ENCODE peak calls at places on chromosomes 13 and 19, in five cellular contexts. M is uterus, L is lower lobe of right lung, G is GM23338, R is MM.1S. Z is an unnamed sample.

GRCh38 chr13:101529419-101529818 is 76.9 kb downstream of the ITGBL1 start:
- DNase-seq in M (no peak), R (no peak), G (no peak), L (no peak), Z (no peak)

GRCh38 chr13:100362371-100362770 is 226.2 kb downstream of the GGACT start:
- DNase-seq in M (no peak), G (no peak), R (no peak), L (no peak), Z (no peak)

GRCh38 chr19:41478171-41478570 is 35.2 kb downstream of the ERICH4 start:
- DNase-seq in M (no peak), R (no peak), L (no peak), G (peak), Z (no peak)

GRCh38 chr13:27960362-27961226 is 8.5 kb downstream of the CDX2 start:
- DNase-seq in G (peak), L (peak), M (no peak), R (peak), Z (peak)

GRCh38 chr19:4474504-4475136 is 2.5 kb downstream of the HDGFL2 start:
- DNase-seq in G (peak), M (no peak), L (no peak), R (no peak), Z (no peak)

GRCh38 chr13:112055417-112056206 is 11.3 kb upstream of the SOX1 start:
- DNase-seq in M (no peak), G (peak), R (no peak), L (no peak), Z (no peak)

GRCh38 chr13:99057310-99057975 is 79.6 kb upstream of the DOCK9 start:
- DNase-seq in G (no peak), L (no peak), R (no peak), M (peak), Z (no peak)

GRCh38 chr13:87676254-87677042 is 5.3 kb downstream of the SLITRK5 start:
- DNase-seq in R (no peak), M (no peak), G (peak), L (no peak), Z (no peak)

GRCh38 chr19:13437919-13438618 is 68.2 kb downstream of the CACNA1A start:
- DNase-seq in G (no peak), M (no peak), L (no peak), R (no peak), Z (no peak)

GRCh38 chr19:6738726-6739389 is 622 bp upstream of the TRIP10 start:
- DNase-seq in G (peak), L (peak), M (peak), R (peak), Z (peak)

GRCh38 chr19:50569938-50570540 is 1.8 kb upstream of the LRRC4B start:
- DNase-seq in R (no peak), G (no peak), L (no peak), M (no peak), Z (no peak)

GRCh38 chr13:94620286-94620896 is 18.7 kb downstream of the GPR180 start:
- DNase-seq in G (peak), M (no peak), R (peak), L (no peak), Z (no peak)

GRCh38 chr13:26664942-26665341 is 95.6 kb downstream of the GPR12 start:
- DNase-seq in M (no peak), G (no peak), L (no peak), R (no peak), Z (no peak)

GRCh38 chr13:76398426-76398825 is 487.8 kb downstream of the KCTD12 start:
- DNase-seq in R (no peak), G (no peak), L (no peak), M (no peak), Z (no peak)

GRCh38 chr13:112851107-112852046 is 117.6 kb upstream of the MCF2L start:
- DNase-seq in R (no peak), L (no peak), M (no peak), G (no peak), Z (no peak)

GRCh38 chr13:40047322-40047771 is 391.9 kb downstream of the COG6 start:
- DNase-seq in G (no peak), R (no peak), M (no peak), L (no peak), Z (no peak)

GRCh38 chr19:54448037-54448773 is 794 bp upstream of the LENG8 start:
- DNase-seq in R (peak), L (peak), G (peak), M (peak), Z (peak)

GRCh38 chr19:53037101-53038097 is 7.1 kb upstream of the ERVV-2 start:
- DNase-seq in R (no peak), L (peak), G (peak), M (no peak), Z (no peak)

GRCh38 chr13:73984949-73985691 is 149.1 kb downstream of the KLF12 start:
- DNase-seq in R (no peak), L (no peak), G (peak), M (no peak), Z (no peak)

GRCh38 chr19:33554821-33555220 is 33.2 kb upstream of the PEPD start:
- DNase-seq in G (no peak), L (no peak), R (no peak), M (no peak), Z (no peak)

DNA sequence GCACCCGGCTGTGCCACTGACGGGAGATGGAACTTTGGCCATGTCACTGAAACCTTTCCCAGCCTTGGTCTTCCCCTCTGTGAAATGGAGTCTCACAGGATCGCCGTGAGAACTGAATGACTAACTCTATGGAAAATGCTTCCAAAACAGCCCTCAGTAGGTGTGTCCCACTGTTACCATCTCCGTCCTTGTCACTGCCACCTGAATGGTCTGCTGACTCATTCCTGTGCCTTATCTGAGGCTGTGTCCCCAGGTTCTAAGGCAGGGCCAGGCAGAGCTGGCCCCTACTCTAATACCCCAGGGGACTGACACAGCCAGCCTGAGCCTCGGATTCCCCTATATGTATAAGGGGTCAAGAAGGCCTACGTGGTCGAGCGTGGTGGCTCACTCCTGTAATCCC is 4.5 kb downstream of the CDC37 start:
- DNase-seq in R (no peak), M (no peak), L (no peak), G (no peak), Z (no peak)
- H3K27ac ChIP-seq in R (no peak), M (no peak), L (no peak), G (no peak), Z (no peak)

DNA sequence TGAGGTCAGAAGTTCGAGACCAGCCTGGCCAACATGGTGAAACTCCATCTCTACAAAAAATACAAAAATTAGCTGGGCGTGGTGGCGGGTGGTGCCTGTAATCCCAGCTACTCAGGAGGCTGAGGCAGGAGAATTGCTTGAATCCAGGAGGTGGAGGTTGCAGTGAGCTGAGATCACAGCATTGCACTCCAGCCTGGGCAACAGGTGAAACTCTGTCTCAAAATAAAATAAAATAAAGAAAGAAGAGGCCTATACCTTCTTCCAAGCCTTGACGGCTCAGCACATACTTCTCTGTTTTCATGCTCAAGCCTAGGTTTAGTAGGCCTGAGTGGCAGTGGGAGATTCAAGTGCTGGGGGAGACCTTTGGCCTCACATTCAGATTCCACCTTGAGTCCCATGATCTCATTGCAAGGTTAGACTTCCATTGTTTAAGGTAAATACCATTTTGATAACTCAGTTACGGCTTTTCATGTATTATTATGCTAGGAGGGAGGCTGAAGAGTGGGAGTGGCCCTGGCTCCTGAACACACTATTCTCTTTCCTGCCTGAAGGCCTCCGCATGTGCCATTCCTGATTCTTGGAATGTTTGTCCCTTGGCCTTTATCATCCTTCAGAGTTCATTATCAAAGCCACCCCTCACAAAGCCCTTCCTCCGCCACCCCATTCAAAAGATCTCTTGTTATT is 1.6 kb upstream of the SPINT2 start:
- DNase-seq in R (no peak), M (no peak), G (peak), L (no peak), Z (no peak)
- TF ChIP-seq CTCF in R (no peak), M (no peak), G (no peak), L (no peak), Z (no peak)

GRCh38 chr19:49515767-49516166 is 3.3 kb downstream of the FCGRT start:
- DNase-seq in L (peak), M (no peak), R (no peak), G (no peak), Z (no peak)

GRCh38 chr19:49513746-49514118 is 1.3 kb downstream of the FCGRT start:
- DNase-seq in M (no peak), R (no peak), L (no peak), G (no peak), Z (no peak)

GRCh38 chr19:49512970-49513745 is 697 bp downstream of the FCGRT start:
- DNase-seq in R (no peak), G (peak), L (peak), M (peak), Z (no peak)

GRCh38 chr19:49518033-49518432 is 5.6 kb downstream of the FCGRT start:
- DNase-seq in G (no peak), L (no peak), M (no peak), R (no peak), Z (no peak)

DNA sequence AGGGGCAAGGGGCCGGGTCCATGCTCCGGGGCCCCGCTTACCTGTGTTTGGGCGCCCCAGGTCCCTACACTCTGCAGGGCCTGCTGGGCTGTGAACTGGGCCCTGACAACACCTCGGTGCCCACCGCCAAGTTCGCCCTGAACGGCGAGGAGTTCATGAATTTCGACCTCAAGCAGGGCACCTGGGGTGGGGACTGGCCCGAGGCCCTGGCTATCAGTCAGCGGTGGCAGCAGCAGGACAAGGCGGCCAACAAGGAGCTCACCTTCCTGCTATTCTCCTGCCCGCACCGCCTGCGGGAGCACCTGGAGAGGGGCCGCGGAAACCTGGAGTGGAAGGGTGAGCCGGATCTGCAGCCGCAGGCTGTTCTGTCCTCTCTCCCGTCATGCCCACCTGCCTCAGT is 1.7 kb downstream of the FCGRT start:
- DNase-seq in L (no peak), R (no peak), M (no peak), G (no peak), Z (no peak)
- H3K27ac ChIP-seq in L (peak), R (no peak), M (peak), G (no peak), Z (peak)

GRCh38 chr19:30206187-30206586 is 166.0 kb upstream of the ZNF536 start:
- DNase-seq in L (no peak), G (no peak), R (no peak), M (no peak), Z (no peak)

GRCh38 chr19:30208661-30209060 is 163.5 kb upstream of the ZNF536 start:
- DNase-seq in M (no peak), L (no peak), R (no peak), G (no peak), Z (no peak)

GRCh38 chr19:30212574-30212973 is 159.6 kb upstream of the ZNF536 start:
- DNase-seq in G (no peak), M (no peak), L (no peak), R (no peak), Z (no peak)

GRCh38 chr19:30207357-30207756 is 164.8 kb upstream of the ZNF536 start:
- DNase-seq in M (no peak), L (no peak), G (no peak), R (no peak), Z (no peak)

GRCh38 chr19:30209617-30210600 is 162.3 kb upstream of the ZNF536 start:
- DNase-seq in R (no peak), M (no peak), L (no peak), G (no peak), Z (no peak)
- TF ChIP-seq CTCF in R (no peak), M (no peak), L (no peak), G (peak), Z (no peak)

GRCh38 chr19:585551-586110 is 4.0 kb upstream of the HCN2 start:
- DNase-seq in M (no peak), G (peak), R (no peak), L (no peak), Z (no peak)

GRCh38 chr19:582497-583197 is 7.0 kb upstream of the HCN2 start:
- DNase-seq in R (no peak), L (no peak), M (no peak), G (peak), Z (no peak)

GRCh38 chr19:583968-584239 is 5.8 kb upstream of the HCN2 start:
- DNase-seq in L (no peak), R (no peak), M (no peak), G (peak), Z (no peak)

GRCh38 chr19:583198-583967 is 6.3 kb upstream of the HCN2 start:
- DNase-seq in R (no peak), G (no peak), L (no peak), M (no peak), Z (no peak)

DNA sequence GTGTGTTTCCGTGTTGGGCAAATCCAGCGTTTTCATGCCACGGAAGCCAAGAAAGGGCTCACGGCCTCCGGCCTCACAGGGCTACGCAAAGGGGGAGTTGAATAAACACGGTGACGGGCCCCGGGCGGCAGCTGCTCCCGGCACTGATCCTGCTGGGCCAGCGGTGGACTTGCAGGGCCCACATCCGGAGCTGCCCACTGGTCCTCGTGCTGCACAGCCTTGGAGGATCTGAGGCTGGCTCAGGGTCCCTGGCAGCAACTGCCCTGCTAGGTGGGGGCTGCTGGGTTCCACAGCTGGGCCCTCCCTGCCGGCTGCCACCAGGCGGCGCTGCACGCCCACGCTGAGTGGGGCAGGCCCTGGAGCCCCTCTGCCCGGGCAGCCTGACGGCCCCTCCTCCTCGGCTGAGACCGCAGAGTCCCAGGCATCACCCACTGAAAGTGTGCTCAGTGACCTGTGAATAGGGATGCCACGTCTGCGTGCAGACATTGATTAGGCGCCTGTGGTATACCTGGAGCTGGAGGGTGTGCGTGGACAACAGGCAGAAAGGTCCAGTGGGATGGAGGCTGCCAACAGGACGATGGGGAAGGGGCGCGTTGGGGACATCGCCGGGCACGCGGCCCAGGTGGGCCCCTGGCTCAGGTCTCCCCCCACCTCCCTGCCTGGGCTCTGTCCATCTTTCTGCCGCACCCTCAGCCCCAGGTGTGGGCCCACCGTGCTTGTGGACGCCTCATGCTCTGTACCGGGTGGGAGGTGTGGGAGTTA is 5.3 kb upstream of the HCN2 start:
- DNase-seq in R (peak), G (peak), L (no peak), M (no peak), Z (no peak)
- H3K27ac ChIP-seq in R (no peak), G (no peak), L (no peak), M (no peak), Z (no peak)

DNA sequence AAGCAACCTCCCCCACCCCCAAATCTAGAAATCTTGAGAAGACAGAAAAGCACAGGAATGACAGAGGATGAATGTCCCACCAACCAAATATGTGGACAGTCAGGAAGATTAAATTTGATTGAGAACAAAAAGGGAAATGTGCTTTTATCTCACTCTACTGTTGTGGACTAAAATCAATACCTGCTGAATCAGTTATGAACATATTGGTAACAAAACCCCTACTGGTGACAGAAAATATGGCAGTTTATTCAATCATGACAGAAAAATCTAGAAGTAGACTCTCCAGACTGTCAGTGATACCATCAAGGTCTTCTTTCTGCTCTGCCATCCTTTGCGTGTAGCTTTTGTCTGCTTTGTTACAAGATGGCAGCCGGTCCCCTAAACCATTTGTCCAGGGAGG is 35.2 kb downstream of the FAM216B start:
- DNase-seq in M (no peak), L (no peak), R (no peak), G (no peak), Z (no peak)
- TF ChIP-seq CTCF in M (no peak), L (no peak), R (no peak), G (no peak), Z (peak)

GRCh38 chr19:45179848-45180370 is 1.3 kb downstream of the BLOC1S3 start:
- DNase-seq in G (no peak), L (no peak), R (no peak), M (no peak), Z (no peak)
- H3K27ac ChIP-seq in G (no peak), L (peak), R (no peak), M (peak), Z (peak)

DNA sequence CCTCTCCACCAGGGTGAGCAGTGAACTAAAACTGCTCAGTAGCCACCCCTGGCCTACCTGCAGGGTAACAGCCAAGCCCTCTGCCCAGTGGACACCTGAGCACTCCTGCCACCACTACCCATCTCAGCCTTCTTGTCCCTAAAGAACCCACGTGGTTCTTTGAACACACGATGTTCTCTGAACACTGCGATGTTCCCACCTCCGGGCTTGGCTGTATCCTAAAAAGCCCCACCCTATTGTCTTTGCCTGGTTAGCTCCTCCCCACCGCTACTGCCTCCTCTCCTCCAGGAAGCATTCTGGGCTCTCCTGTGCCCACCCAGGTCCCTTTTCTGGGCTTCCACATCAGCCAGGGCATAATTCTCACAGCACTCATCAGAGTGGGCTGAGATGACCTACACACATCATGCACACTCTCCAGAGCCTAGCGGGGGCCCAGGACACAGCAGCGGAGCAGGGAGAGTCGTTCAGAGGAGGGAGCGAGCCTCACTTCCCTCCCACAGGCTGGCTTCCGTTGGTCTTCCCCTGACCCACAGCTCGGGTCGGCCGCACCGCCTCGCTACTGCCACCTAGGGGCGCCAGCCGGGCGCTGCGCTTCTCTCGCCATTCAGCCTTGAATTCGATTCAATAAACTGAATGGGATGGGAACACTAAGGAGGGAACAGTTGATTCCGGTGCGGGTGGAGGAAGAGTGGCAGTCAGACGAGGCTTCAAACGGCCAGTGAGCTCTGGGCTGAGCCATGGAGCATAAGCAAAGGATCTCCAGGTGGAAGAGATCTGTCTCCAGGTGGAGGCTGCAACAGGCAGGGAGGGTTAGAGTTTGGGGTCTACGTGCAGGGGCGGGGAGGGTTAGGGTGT is 3.2 kb downstream of the ELAVL1 start:
- DNase-seq in M (peak), R (peak), L (peak), G (peak), Z (peak)
- TF ChIP-seq CTCF in M (peak), R (peak), L (peak), G (peak), Z (peak)

GRCh38 chr13:62387642-62388041 is 972.0 kb upstream of the PCDH20 start:
- DNase-seq in L (no peak), R (no peak), M (no peak), G (peak), Z (no peak)

GRCh38 chr13:62388515-62388914 is 972.9 kb upstream of the PCDH20 start:
- DNase-seq in M (no peak), G (no peak), L (no peak), R (no peak), Z (no peak)
- H3K27ac ChIP-seq in M (no peak), G (no peak), L (no peak), R (no peak), Z (no peak)